ENCODE peak calls at places on chromosomes 7 and 10, in five cellular contexts. T is non-pigmented ciliary epithelial cell, W is neural crest cell, J is KBM-7, C is body of pancreas. Q is an unnamed sample.

GRCh38 chr10:71378341-71379117 is 18.2 kb upstream of the CDH23 start:
- DNase-seq in T (no peak), C (no peak), W (no peak), J (peak; percentile 75), Q (no peak)

GRCh38 chr10:131832056-131832685 is 68.6 kb upstream of the PPP2R2D start:
- DNase-seq in T (no peak), J (no peak), C (no peak), W (no peak), Q (no peak)

GRCh38 chr10:107067843-107068242 is 96.7 kb downstream of the SORCS1 start:
- DNase-seq in T (no peak), W (no peak), J (no peak), C (no peak), Q (no peak)

GRCh38 chr7:105643384-105643783 is 62.1 kb upstream of the EFCAB10 start:
- DNase-seq in T (no peak), W (peak; percentile 53), C (no peak), J (no peak), Q (no peak)

GRCh38 chr10:30017576-30017975 is 41.8 kb downstream of the JCAD start:
- DNase-seq in J (no peak), C (no peak), T (no peak), W (no peak), Q (no peak)

GRCh38 chr10:71633935-71634334 is 85.6 kb downstream of the C10orf105 start:
- DNase-seq in W (no peak), C (no peak), J (no peak), T (no peak), Q (no peak)

GRCh38 chr10:100744980-100745881 is at the start of gene PAX2:
- DNase-seq in J (no peak), T (no peak), C (no peak), W (no peak), Q (peak; percentile 78)

GRCh38 chr10:23516530-23516929 is 77.7 kb downstream of the OTUD1 start:
- DNase-seq in C (peak; percentile 13), W (no peak), T (no peak), J (peak; percentile 44), Q (no peak)

GRCh38 chr10:43249151-43249961 is 17.5 kb downstream of the RASGEF1A start:
- DNase-seq in W (no peak), J (no peak), C (peak; percentile 1), T (no peak), Q (no peak)

GRCh38 chr10:103202319-103202718 is 9.2 kb upstream of the NT5C2 start:
- DNase-seq in J (peak; percentile 66), W (no peak), T (no peak), C (peak; percentile 10), Q (no peak)

GRCh38 chr10:133246236-133246626 is 8.6 kb downstream of the VENTX start:
- DNase-seq in J (no peak), C (no peak), T (no peak), W (no peak), Q (no peak)

GRCh38 chr7:77655361-77655760 is 40.9 kb upstream of the RSBN1L start:
- DNase-seq in T (no peak), J (no peak), C (no peak), W (no peak), Q (no peak)

GRCh38 chr10:7111574-7111973 is 299.3 kb downstream of the SFMBT2 start:
- DNase-seq in W (no peak), J (no peak), C (no peak), T (peak; percentile 35), Q (no peak)